ENCODE peak calls at places on chromosomes 13 and 19, in six cellular contexts. T is lower lobe of right lung, H is transverse colon, I is vagina, N is heart left ventricle, D is A673. W is an unnamed sample.

GRCh38 chr13:112161441-112162301 is 94.7 kb downstream of the SOX1 start:
- DNase-seq in D (peak; percentile 74), N (no peak), H (no peak), I (no peak), T (no peak), W (no peak)

GRCh38 chr19:37931941-37932655 is 25.1 kb downstream of the SIPA1L3 start:
- DNase-seq in N (peak; percentile 41), D (no peak), I (no peak), H (peak; percentile 89), T (peak; percentile 94), W (peak; percentile 88)

GRCh38 chr13:21698975-21699679 is 28.3 kb downstream of the FGF9 start:
- DNase-seq in D (no peak), T (no peak), N (no peak), H (no peak), I (no peak), W (no peak)

GRCh38 chr13:92175330-92175729 is 776.9 kb downstream of the GPC5 start:
- DNase-seq in I (no peak), D (peak; percentile 63), N (no peak), T (no peak), H (no peak), W (peak; percentile 53)

GRCh38 chr13:29924482-29924884 is 74.1 kb upstream of the UBL3 start:
- DNase-seq in T (no peak), D (no peak), H (no peak), N (no peak), I (no peak), W (no peak)

GRCh38 chr19:43457809-43458208 is 7.6 kb downstream of the LYPD3 start:
- DNase-seq in H (no peak), T (no peak), D (peak; percentile 23), I (no peak), N (no peak), W (no peak)

GRCh38 chr13:39777021-39777420 is 121.6 kb downstream of the COG6 start:
- DNase-seq in T (no peak), D (no peak), I (no peak), N (no peak), H (no peak), W (no peak)

GRCh38 chr19:13099073-13099999 is 3.3 kb downstream of the LYL1 start:
- DNase-seq in I (no peak), D (no peak), T (peak; percentile 91), N (peak; percentile 85), H (peak; percentile 85), W (peak; percentile 86)

DNA sequence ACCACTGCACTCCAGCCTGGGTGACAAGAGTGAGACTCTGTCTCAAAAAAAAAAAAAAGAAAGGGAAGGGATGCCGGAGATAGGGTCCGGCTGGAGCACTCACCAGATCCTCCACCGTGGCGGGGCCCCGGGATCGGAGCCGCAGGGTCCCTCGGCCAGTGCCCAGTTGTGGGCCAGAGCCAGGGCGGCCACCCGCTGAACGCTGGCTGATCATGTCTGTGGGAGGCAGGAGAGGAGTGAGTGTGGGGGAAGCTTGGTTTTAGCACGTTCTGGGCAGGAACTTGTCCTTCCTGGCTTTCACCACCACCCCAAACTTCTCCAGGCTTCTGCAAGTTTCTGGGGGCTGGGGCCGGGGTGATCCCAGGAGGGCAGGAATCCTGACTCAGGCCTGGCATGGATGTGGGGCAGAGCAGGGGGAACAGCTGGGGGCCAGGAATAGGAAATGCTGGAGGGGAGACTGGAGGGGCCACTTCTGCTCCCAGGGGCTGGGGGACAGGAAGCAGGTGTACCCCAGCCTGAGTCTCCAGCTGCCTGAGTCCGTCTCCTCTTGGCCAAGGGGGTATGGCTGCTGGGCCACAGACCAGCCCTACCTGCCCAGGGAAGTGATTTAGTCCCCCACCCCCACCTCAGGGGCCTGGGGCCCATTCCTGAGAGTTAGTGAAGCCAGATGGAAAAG is 4.3 kb upstream of the PTGER1 start:
- DNase-seq in I (no peak), T (no peak), H (no peak), N (no peak), D (no peak), W (no peak)
- H3K36me3 ChIP-seq in I (no peaks in the 10 kb centered on the region), T (peaks cover 63% of the 10 kb centered on the region), H (no peaks in the 10 kb centered on the region), N (peaks cover 52% of the 10 kb centered on the region), D (peaks cover 12% of the 10 kb centered on the region), W (no peaks in the 10 kb centered on the region)

GRCh38 chr13:94261163-94261562 is 218.3 kb downstream of the DCT start:
- DNase-seq in N (no peak), D (no peak), I (no peak), H (no peak), T (no peak), W (no peak)
- H3K4me1 ChIP-seq in N (no peaks in the 10 kb centered on the region), D (peaks cover 8% of the 10 kb centered on the region), I (no peaks in the 10 kb centered on the region), H (no peaks in the 10 kb centered on the region), T (no peaks in the 10 kb centered on the region), W (no peaks in the 10 kb centered on the region)

GRCh38 chr19:19343762-19344161 is 23.1 kb downstream of the MAU2 start:
- DNase-seq in D (no peak), N (no peak), H (no peak), I (no peak), T (no peak), W (no peak)

GRCh38 chr19:19341026-19341425 is 20.4 kb downstream of the MAU2 start:
- DNase-seq in H (no peak), I (no peak), D (no peak), N (no peak), T (no peak), W (no peak)

GRCh38 chr19:19345232-19345631 is 24.6 kb downstream of the MAU2 start:
- DNase-seq in I (no peak), N (no peak), T (no peak), D (no peak), H (no peak), W (no peak)

GRCh38 chr19:19342086-19343015 is 21.7 kb downstream of the MAU2 start:
- DNase-seq in T (peak; percentile 73), N (peak; percentile 73), D (peak; percentile 35), H (peak; percentile 65), I (no peak), W (no peak)

DNA sequence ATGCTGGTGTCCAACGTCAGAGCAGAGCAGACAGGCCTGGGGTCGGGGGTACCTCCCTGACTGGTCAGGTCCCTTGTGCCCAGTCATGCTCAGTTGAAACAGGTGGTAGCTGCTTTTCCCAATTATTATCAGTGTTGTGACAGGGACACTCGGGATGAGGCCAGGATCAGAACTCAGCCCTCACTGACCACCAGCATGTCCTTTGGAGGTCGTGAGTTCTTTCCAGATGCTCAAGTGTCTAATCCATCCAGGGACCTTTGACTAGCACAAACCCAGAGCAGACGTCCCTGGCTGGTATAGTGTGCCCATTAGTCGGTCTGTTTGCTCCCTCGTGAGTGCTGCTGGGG is 22.4 kb downstream of the MAU2 start:
- DNase-seq in N (no peak), H (no peak), T (no peak), I (no peak), D (no peak), W (no peak)
- H3K36me3 ChIP-seq in N (peaks cover 100% of the 10 kb centered on the region), H (peaks cover 42% of the 10 kb centered on the region), T (peaks cover 100% of the 10 kb centered on the region), I (peaks cover 8% of the 10 kb centered on the region), D (peaks cover 55% of the 10 kb centered on the region), W (peaks cover 13% of the 10 kb centered on the region)

DNA sequence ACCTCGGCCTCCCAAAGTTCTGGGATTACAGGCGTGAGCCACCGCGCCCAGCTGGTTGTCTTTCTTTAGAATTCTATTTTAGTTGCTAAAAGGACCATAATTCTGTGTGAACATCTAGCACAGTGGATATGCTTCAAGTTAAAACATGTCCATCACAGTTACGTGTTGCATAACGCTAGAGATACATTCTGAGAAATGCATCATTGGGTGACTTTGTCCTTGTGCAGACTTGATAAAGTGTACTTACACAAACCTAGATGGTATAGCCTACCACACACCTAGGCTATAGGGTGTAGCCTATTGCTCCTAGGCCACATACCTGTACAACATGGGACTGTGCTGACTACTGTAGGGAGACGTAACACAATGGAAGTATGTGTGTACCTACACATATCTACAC is 35.4 kb downstream of the DOCK9 start:
- DNase-seq in D (no peak), N (no peak), T (no peak), I (no peak), H (no peak), W (no peak)
- H3K4me1 ChIP-seq in D (no peaks in the 10 kb centered on the region), N (peaks cover 70% of the 10 kb centered on the region), T (peaks cover 25% of the 10 kb centered on the region), I (peaks cover 30% of the 10 kb centered on the region), H (no peaks in the 10 kb centered on the region), W (no peaks in the 10 kb centered on the region)

DNA sequence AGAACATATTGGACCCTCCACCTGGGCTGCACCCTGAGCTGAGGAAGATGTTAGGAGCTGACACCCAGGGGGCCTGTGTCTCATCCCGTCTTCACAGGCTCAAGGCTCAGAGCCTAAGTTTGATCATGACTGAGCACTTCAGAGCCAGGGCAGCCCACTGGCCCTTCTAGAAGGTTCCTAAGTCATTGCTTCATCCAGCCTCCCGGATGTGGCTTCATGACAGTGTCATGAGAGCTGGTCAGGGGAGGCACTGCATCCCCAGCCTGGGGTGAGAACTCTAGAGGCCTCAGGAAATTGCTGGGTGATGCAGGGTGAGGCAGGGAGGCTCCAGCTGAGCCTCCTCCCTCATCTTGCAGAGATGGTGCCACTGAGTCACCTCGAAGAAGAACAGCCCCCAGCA is 24.9 kb upstream of the PIK3R2 start:
- DNase-seq in I (no peak), T (no peak), N (no peak), H (no peak), D (no peak), W (no peak)
- H3K36me3 ChIP-seq in I (no peaks in the 10 kb centered on the region), T (peaks cover 86% of the 10 kb centered on the region), N (peaks cover 49% of the 10 kb centered on the region), H (peaks cover 23% of the 10 kb centered on the region), D (no peaks in the 10 kb centered on the region), W (no peaks in the 10 kb centered on the region)

DNA sequence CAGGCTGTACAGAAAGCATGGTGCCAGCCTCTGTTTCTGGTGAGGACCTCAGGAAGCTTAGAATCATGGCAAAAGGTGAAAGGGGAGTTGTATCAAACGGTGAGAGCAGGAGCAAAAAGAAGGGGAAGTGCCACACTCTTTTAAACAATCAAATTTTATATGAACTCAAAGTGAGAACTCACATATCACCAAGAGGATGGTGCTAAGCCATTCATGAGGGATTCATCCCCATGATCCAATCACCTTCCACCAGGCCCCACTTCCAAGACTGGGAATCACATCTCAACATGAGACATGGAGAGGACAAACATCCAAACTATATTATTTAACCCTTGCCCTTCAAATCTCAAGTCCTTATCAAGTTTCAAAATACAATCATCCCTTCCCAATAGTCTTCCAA is 836.7 kb downstream of the SLITRK5 start:
- DNase-seq in T (no peak), D (no peak), N (no peak), H (no peak), I (no peak), W (no peak)
- H3K4me1 ChIP-seq in T (no peaks in the 10 kb centered on the region), D (no peaks in the 10 kb centered on the region), N (no peaks in the 10 kb centered on the region), H (no peaks in the 10 kb centered on the region), I (no peaks in the 10 kb centered on the region), W (no peaks in the 10 kb centered on the region)

GRCh38 chr19:5587661-5588060 is 19.9 kb upstream of the TINCR start:
- DNase-seq in D (no peak), T (no peak), H (no peak), I (no peak), N (no peak), W (no peak)

GRCh38 chr19:5588906-5589676 is 21.3 kb upstream of the TINCR start:
- DNase-seq in T (no peak), D (no peak), I (no peak), H (no peak), N (no peak), W (no peak)

GRCh38 chr19:5587071-5587455 is 19.3 kb upstream of the TINCR start:
- DNase-seq in T (no peak), I (no peak), H (no peak), N (no peak), D (no peak), W (no peak)

GRCh38 chr19:5590151-5590864 is 22.6 kb upstream of the TINCR start:
- DNase-seq in T (no peak), D (no peak), H (no peak), I (no peak), N (no peak), W (no peak)

DNA sequence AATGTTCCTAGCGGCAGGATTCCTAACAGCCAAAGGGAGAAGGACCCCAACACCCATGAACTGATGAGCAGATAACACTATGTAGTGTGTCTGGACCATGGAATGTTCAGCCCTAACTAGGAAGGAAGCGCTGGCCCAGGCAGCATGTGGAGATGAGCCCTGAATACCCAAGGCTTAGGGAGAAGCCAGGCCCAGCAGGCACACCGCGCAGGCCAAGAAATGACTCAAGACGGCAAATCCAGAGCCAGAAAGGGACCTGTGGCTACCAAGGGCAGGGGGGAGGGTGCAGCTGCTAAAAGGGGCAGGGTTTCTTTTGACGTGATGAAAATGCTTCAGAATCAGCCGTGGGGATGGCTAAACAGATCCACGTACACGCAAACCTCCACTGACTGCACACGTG is 20.7 kb upstream of the TINCR start:
- DNase-seq in T (no peak), I (no peak), H (no peak), D (peak; percentile 55), N (no peak), W (no peak)
- H3K36me3 ChIP-seq in T (peaks cover 83% of the 10 kb centered on the region), I (peaks cover 2% of the 10 kb centered on the region), H (peaks cover 59% of the 10 kb centered on the region), D (peaks cover 70% of the 10 kb centered on the region), N (peaks cover 74% of the 10 kb centered on the region), W (peaks cover 14% of the 10 kb centered on the region)